ENCODE peak calls at places on chromosomes 16 and 17, in five cellular contexts. One of them, this sample, is unnamed.

GRCh38 chr16:2147378-2147777 is 1.0 kb upstream of the RAB26 start:
- DNase-seq in lung: no peak
- DNase-seq in stimulated activated CD4-positive, alpha-beta T cell treated with anti-CD3 and anti-CD28 coated beads, Interleukin-1b, Interleukin-23, amount 100 ng/mL, for 1 hour: no peak
- DNase-seq in KG1: no peak
- DNase-seq in left colon: no peak
- DNase-seq in this sample: no peak

GRCh38 chr16:56983211-56983751 is 6.1 kb upstream of the NLRC5 start:
- DNase-seq in lung: no peak
- DNase-seq in stimulated activated CD4-positive, alpha-beta T cell treated with anti-CD3 and anti-CD28 coated beads, Interleukin-1b, Interleukin-23, amount 100 ng/mL, for 1 hour: no peak
- DNase-seq in KG1: no peak
- DNase-seq in left colon: peak; percentile 66
- DNase-seq in this sample: peak; percentile 57

GRCh38 chr16:31179153-31179746 is 689 bp upstream of the FUS start:
- DNase-seq in lung: no peak
- DNase-seq in stimulated activated CD4-positive, alpha-beta T cell treated with anti-CD3 and anti-CD28 coated beads, Interleukin-1b, Interleukin-23, amount 100 ng/mL, for 1 hour: no peak
- DNase-seq in KG1: no peak
- DNase-seq in left colon: no peak
- DNase-seq in this sample: no peak

GRCh38 chr17:58329808-58330543 is 1.4 kb upstream of the TSPOAP1 start:
- DNase-seq in lung: no peak
- DNase-seq in stimulated activated CD4-positive, alpha-beta T cell treated with anti-CD3 and anti-CD28 coated beads, Interleukin-1b, Interleukin-23, amount 100 ng/mL, for 1 hour: no peak
- DNase-seq in KG1: no peak
- DNase-seq in left colon: no peak
- DNase-seq in this sample: no peak

GRCh38 chr17:31830971-31831755 is 27.9 kb downstream of the COPRS start:
- DNase-seq in lung: no peak
- DNase-seq in stimulated activated CD4-positive, alpha-beta T cell treated with anti-CD3 and anti-CD28 coated beads, Interleukin-1b, Interleukin-23, amount 100 ng/mL, for 1 hour: no peak
- DNase-seq in KG1: no peak
- DNase-seq in left colon: no peak
- DNase-seq in this sample: no peak

GRCh38 chr17:48486557-48486956 is 44.3 kb downstream of the HOXB1 start:
- DNase-seq in lung: no peak
- DNase-seq in stimulated activated CD4-positive, alpha-beta T cell treated with anti-CD3 and anti-CD28 coated beads, Interleukin-1b, Interleukin-23, amount 100 ng/mL, for 1 hour: no peak
- DNase-seq in KG1: no peak
- DNase-seq in left colon: no peak
- DNase-seq in this sample: no peak

GRCh38 chr17:36739208-36739607 is 137.8 kb downstream of the MRM1 start:
- DNase-seq in lung: no peak
- DNase-seq in stimulated activated CD4-positive, alpha-beta T cell treated with anti-CD3 and anti-CD28 coated beads, Interleukin-1b, Interleukin-23, amount 100 ng/mL, for 1 hour: no peak
- DNase-seq in KG1: no peak
- DNase-seq in left colon: no peak
- DNase-seq in this sample: no peak

GRCh38 chr16:71723537-71724319 is 773 bp downstream of the PHLPP2 start:
- DNase-seq in lung: peak; percentile 69
- DNase-seq in stimulated activated CD4-positive, alpha-beta T cell treated with anti-CD3 and anti-CD28 coated beads, Interleukin-1b, Interleukin-23, amount 100 ng/mL, for 1 hour: peak; percentile 38
- DNase-seq in KG1: peak; percentile 54
- DNase-seq in left colon: peak; percentile 82
- DNase-seq in this sample: peak; percentile 75

GRCh38 chr17:79126139-79126538 is 51.5 kb downstream of the ENGASE start:
- DNase-seq in lung: no peak
- DNase-seq in stimulated activated CD4-positive, alpha-beta T cell treated with anti-CD3 and anti-CD28 coated beads, Interleukin-1b, Interleukin-23, amount 100 ng/mL, for 1 hour: no peak
- DNase-seq in KG1: no peak
- DNase-seq in left colon: peak; percentile 51
- DNase-seq in this sample: no peak

GRCh38 chr16:30063278-30063892 is 2.2 kb upstream of the ALDOA start:
- DNase-seq in lung: no peak
- DNase-seq in stimulated activated CD4-positive, alpha-beta T cell treated with anti-CD3 and anti-CD28 coated beads, Interleukin-1b, Interleukin-23, amount 100 ng/mL, for 1 hour: no peak
- DNase-seq in KG1: no peak
- DNase-seq in left colon: no peak
- DNase-seq in this sample: no peak

GRCh38 chr17:56548661-56549060 is 44.8 kb upstream of the NOG start:
- DNase-seq in lung: no peak
- DNase-seq in stimulated activated CD4-positive, alpha-beta T cell treated with anti-CD3 and anti-CD28 coated beads, Interleukin-1b, Interleukin-23, amount 100 ng/mL, for 1 hour: no peak
- DNase-seq in KG1: no peak
- DNase-seq in left colon: no peak
- DNase-seq in this sample: no peak

GRCh38 chr16:677306-678190 is 2.1 kb downstream of the RHBDL1 start:
- DNase-seq in lung: no peak
- DNase-seq in stimulated activated CD4-positive, alpha-beta T cell treated with anti-CD3 and anti-CD28 coated beads, Interleukin-1b, Interleukin-23, amount 100 ng/mL, for 1 hour: no peak
- DNase-seq in KG1: no peak
- DNase-seq in left colon: no peak
- DNase-seq in this sample: no peak

GRCh38 chr16:78926723-78927200 is 673.8 kb downstream of the MAF start:
- DNase-seq in lung: no peak
- DNase-seq in stimulated activated CD4-positive, alpha-beta T cell treated with anti-CD3 and anti-CD28 coated beads, Interleukin-1b, Interleukin-23, amount 100 ng/mL, for 1 hour: no peak
- DNase-seq in KG1: no peak
- DNase-seq in left colon: no peak
- DNase-seq in this sample: no peak

GRCh38 chr16:57133911-57134310 is 41.5 kb downstream of the CPNE2 start:
- DNase-seq in lung: no peak
- DNase-seq in stimulated activated CD4-positive, alpha-beta T cell treated with anti-CD3 and anti-CD28 coated beads, Interleukin-1b, Interleukin-23, amount 100 ng/mL, for 1 hour: no peak
- DNase-seq in KG1: no peak
- DNase-seq in left colon: no peak
- DNase-seq in this sample: no peak

GRCh38 chr17:81359218-81359617 is 36.0 kb upstream of the BAHCC1 start:
- DNase-seq in lung: no peak
- DNase-seq in stimulated activated CD4-positive, alpha-beta T cell treated with anti-CD3 and anti-CD28 coated beads, Interleukin-1b, Interleukin-23, amount 100 ng/mL, for 1 hour: no peak
- DNase-seq in KG1: no peak
- DNase-seq in left colon: no peak
- DNase-seq in this sample: no peak

GRCh38 chr17:78797691-78798585 is 15.9 kb upstream of the CYTH1 start:
- DNase-seq in lung: no peak
- DNase-seq in stimulated activated CD4-positive, alpha-beta T cell treated with anti-CD3 and anti-CD28 coated beads, Interleukin-1b, Interleukin-23, amount 100 ng/mL, for 1 hour: no peak
- DNase-seq in KG1: no peak
- DNase-seq in left colon: no peak
- DNase-seq in this sample: no peak

GRCh38 chr17:40980594-40980993 is 3.5 kb downstream of the KRT40 start:
- DNase-seq in lung: no peak
- DNase-seq in stimulated activated CD4-positive, alpha-beta T cell treated with anti-CD3 and anti-CD28 coated beads, Interleukin-1b, Interleukin-23, amount 100 ng/mL, for 1 hour: no peak
- DNase-seq in KG1: no peak
- DNase-seq in left colon: no peak
- DNase-seq in this sample: no peak

GRCh38 chr17:49637050-49637449 is 40.8 kb downstream of the SPOP start:
- DNase-seq in lung: no peak
- DNase-seq in stimulated activated CD4-positive, alpha-beta T cell treated with anti-CD3 and anti-CD28 coated beads, Interleukin-1b, Interleukin-23, amount 100 ng/mL, for 1 hour: no peak
- DNase-seq in KG1: no peak
- DNase-seq in left colon: no peak
- DNase-seq in this sample: no peak